ENCODE peak calls at places on chromosomes 7 and 10, in seven cellular contexts. J, I, F, Q, S, V and N are unnamed samples.

GRCh38 chr10:86447422-86447821 is 74.2 kb downstream of the WAPL start:
- DNase-seq in J (no peak), V (no peak), F (no peak), S (no peak), I (no peak), Q (no peak), N (no peak)

GRCh38 chr10:14820010-14820774 is 17.6 kb downstream of the CDNF start:
- DNase-seq in S (peak; percentile 84), J (no peak), I (no peak), Q (no peak), F (peak; percentile 73), V (peak; percentile 77), N (no peak)

GRCh38 chr10:63628526-63629362 is 107.5 kb downstream of the REEP3 start:
- DNase-seq in F (no peak), I (peak; percentile 35), Q (peak; percentile 88), J (peak; percentile 67), S (peak; percentile 63), V (peak; percentile 66), N (peak; percentile 76)

GRCh38 chr7:137538361-137538762 is 194.8 kb upstream of the PTN start:
- DNase-seq in Q (no peak), S (peak; percentile 89), J (no peak), V (peak; percentile 62), I (no peak), F (no peak), N (no peak)

GRCh38 chr7:96959135-96959534 is 46.2 kb upstream of the DLX6 start:
- DNase-seq in F (no peak), J (no peak), S (no peak), Q (no peak), I (no peak), V (no peak), N (no peak)

GRCh38 chr7:142381727-142382409 is 124.0 kb upstream of the PRSS58 start:
- DNase-seq in Q (no peak), J (no peak), F (no peak), I (no peak), S (no peak), V (no peak), N (peak; percentile 46)

GRCh38 chr10:58645762-58646161 is 133.1 kb downstream of the BICC1 start:
- DNase-seq in F (no peak), V (peak; percentile 34), S (peak; percentile 36), I (no peak), Q (no peak), J (no peak), N (no peak)

GRCh38 chr7:151114151-151115090 is 28.1 kb downstream of the AGAP3 start:
- DNase-seq in V (peak; percentile 46), I (no peak), S (peak; percentile 63), F (no peak), J (no peak), Q (no peak), N (no peak)

GRCh38 chr10:71771204-71771603 is 2.1 kb downstream of the VSIR start:
- DNase-seq in F (no peak), J (peak; percentile 47), I (no peak), V (no peak), Q (no peak), S (no peak), N (peak; percentile 48)

GRCh38 chr7:126026421-126027088 is 1096.9 kb upstream of the POT1 start:
- DNase-seq in V (no peak), F (no peak), S (no peak), Q (no peak), I (no peak), J (no peak), N (no peak)

GRCh38 chr10:29874604-29875269 is 184.6 kb downstream of the JCAD start:
- DNase-seq in F (no peak), J (no peak), Q (no peak), I (no peak), V (no peak), S (peak; percentile 20), N (no peak)

GRCh38 chr7:93374345-93374940 is 142.3 kb downstream of the VPS50 start:
- DNase-seq in J (no peak), V (peak; percentile 76), I (no peak), Q (no peak), F (no peak), S (peak; percentile 61), N (no peak)

GRCh38 chr7:122199171-122199570 is 55.1 kb upstream of the AASS start:
- DNase-seq in F (no peak), V (peak; percentile 14), S (peak; percentile 18), I (no peak), J (no peak), Q (no peak), N (no peak)

GRCh38 chr10:79068203-79068561 is 584 bp upstream of the ZMIZ1 start:
- DNase-seq in J (peak; percentile 66), S (peak; percentile 55), I (peak; percentile 61), F (no peak), Q (peak; percentile 41), V (peak; percentile 56), N (peak; percentile 81)

GRCh38 chr10:13512564-13512963 is 16.2 kb downstream of the BEND7 start:
- DNase-seq in Q (no peak), F (no peak), I (no peak), J (no peak), V (no peak), S (no peak), N (no peak)

GRCh38 chr10:113020838-113021237 is 70.8 kb downstream of the TCF7L2 start:
- DNase-seq in Q (no peak), S (peak; percentile 33), F (no peak), I (peak; percentile 41), V (no peak), J (no peak), N (no peak)

GRCh38 chr10:113022265-113022664 is 72.2 kb downstream of the TCF7L2 start:
- DNase-seq in S (no peak), J (no peak), F (no peak), Q (no peak), I (no peak), V (no peak), N (no peak)

GRCh38 chr10:113020425-113020753 is 70.3 kb downstream of the TCF7L2 start:
- DNase-seq in Q (no peak), J (no peak), I (no peak), S (no peak), V (no peak), F (no peak), N (no peak)

GRCh38 chr10:113023017-113023416 is 73.0 kb downstream of the TCF7L2 start:
- DNase-seq in Q (no peak), F (no peak), V (no peak), J (no peak), S (no peak), I (no peak), N (no peak)

DNA sequence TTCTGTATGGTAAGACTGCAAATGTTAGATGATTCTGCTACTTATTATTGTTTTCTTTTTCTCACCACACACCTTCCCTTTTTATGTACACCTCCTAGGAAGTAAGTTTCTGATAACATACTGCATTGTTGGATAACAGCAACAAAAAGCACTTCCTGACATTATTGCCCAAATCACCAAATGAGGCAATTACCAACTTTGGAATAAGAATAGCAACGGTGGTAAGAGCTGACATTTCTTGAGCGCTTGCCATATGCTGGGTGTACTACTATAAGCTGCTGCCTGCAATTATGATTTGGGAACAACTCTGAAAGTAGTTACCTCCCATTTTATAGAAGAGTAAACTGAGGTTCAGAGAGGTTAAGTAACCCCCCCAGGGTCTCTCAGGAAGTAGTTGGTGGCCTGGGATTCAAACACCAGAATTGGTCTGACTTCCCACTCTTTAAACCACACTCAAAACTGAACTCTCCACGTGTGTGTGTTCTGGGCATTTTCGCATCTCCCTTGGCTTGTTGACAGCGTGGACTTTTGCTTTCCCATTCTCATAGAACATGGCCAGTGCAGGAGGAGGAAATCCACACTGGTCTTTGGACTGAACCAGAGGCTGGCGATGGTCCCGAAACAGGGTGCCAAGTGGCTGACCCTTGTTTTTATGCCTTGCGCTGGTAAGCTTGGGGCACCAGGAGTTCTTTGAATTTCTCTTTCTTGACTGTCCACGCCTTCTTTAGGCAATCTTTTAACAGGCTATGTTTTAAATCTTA is 71.4 kb downstream of the TCF7L2 start:
- DNase-seq in F (no peak), V (no peak), S (no peak), I (no peak), J (no peak), Q (no peak), N (no peak)
- H3K4me1 ChIP-seq in F (no peaks in the 10 kb centered on the region), V (peaks cover 57% of the 10 kb centered on the region), S (peaks cover 16% of the 10 kb centered on the region), I (peaks cover 27% of the 10 kb centered on the region), J (peaks cover 61% of the 10 kb centered on the region), Q (peaks cover 75% of the 10 kb centered on the region), N (peaks cover 29% of the 10 kb centered on the region)

DNA sequence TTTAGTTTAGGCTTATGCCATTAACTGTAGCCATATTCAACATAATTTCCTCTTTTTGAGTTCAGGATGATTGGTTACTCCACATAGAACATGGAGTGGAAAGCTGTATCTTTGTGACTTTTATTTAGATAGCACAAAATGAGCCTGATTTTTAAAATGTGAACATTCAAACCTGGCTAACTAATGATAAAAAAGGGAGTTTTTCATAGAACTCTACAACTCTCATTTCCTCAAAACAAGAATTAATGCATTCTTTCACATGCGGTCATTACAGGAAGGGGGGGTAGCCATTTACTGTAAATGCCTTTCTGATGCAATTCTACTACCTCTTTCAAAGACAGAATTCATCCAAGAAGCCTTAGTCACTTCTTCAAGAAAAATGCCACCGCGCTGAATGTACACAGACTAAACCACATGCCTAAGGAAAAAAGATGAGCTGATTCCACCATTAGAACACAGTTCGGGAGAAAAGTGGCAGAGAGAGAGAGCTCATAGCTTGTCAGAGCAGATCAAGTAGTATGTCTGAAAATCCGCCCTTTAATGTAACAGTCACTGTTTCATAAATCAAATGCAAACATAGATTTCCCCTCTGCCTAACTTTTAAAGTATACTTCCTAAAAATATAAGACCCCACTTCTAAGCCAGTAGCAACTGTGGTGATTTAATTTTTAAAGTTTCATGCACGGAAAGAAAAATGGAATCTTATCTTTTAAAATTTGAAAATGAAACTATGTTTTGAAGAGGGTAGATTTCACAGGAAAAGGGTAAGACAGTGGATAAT is 226.4 kb upstream of the KLF14 start:
- DNase-seq in Q (no peak), J (no peak), V (peak; percentile 98), F (peak; percentile 89), S (peak; percentile 100), I (no peak), N (no peak)
- H3K4me1 ChIP-seq in Q (peaks cover 67% of the 10 kb centered on the region), J (peaks cover 40% of the 10 kb centered on the region), V (peaks cover 54% of the 10 kb centered on the region), F (peaks cover 35% of the 10 kb centered on the region), S (peaks cover 75% of the 10 kb centered on the region), I (peaks cover 13% of the 10 kb centered on the region), N (peaks cover 9% of the 10 kb centered on the region)

GRCh38 chr7:92245487-92246362 is at the start of the genes ANKIB1 and KRIT1:
- DNase-seq in V (peak; percentile 90), Q (peak; percentile 91), J (peak; percentile 91), S (peak; percentile 92), F (no peak), I (peak; percentile 86), N (peak; percentile 95)
- H3K4me1 ChIP-seq in V (peaks cover 26% of the 10 kb centered on the region), Q (peaks cover 36% of the 10 kb centered on the region), J (peaks cover 31% of the 10 kb centered on the region), S (peaks cover 25% of the 10 kb centered on the region), F (peaks cover 28% of the 10 kb centered on the region), I (peaks cover 3% of the 10 kb centered on the region), N (peaks cover 8% of the 10 kb centered on the region)

GRCh38 chr10:46019170-46019528 is 11.3 kb downstream of the NCOA4 start:
- DNase-seq in F (no peak), S (no peak), I (no peak), Q (peak; percentile 19), V (no peak), J (no peak), N (no peak)

GRCh38 chr10:46020871-46021553 is 9.4 kb downstream of the NCOA4 start:
- DNase-seq in I (no peak), Q (no peak), V (peak; percentile 75), J (no peak), S (peak; percentile 87), F (no peak), N (no peak)

GRCh38 chr10:46018453-46019169 is 11.8 kb downstream of the NCOA4 start:
- DNase-seq in Q (no peak), S (peak; percentile 42), F (no peak), I (no peak), J (no peak), V (no peak), N (no peak)

GRCh38 chr10:46020344-46020656 is 10.1 kb downstream of the NCOA4 start:
- DNase-seq in J (no peak), Q (no peak), V (no peak), I (no peak), F (no peak), S (no peak), N (no peak)

GRCh38 chr10:46019541-46020343 is 10.7 kb downstream of the NCOA4 start:
- DNase-seq in Q (peak; percentile 54), S (no peak), J (no peak), F (no peak), I (no peak), V (no peak), N (no peak)
- H3K4me1 ChIP-seq in Q (peaks cover 89% of the 10 kb centered on the region), S (peaks cover 87% of the 10 kb centered on the region), J (peaks cover 75% of the 10 kb centered on the region), F (peaks cover 31% of the 10 kb centered on the region), I (peaks cover 11% of the 10 kb centered on the region), V (peaks cover 88% of the 10 kb centered on the region), N (peaks cover 25% of the 10 kb centered on the region)